ENCODE peak calls at places on chromosomes 5 and 9, in nine cellular contexts. G is anterior cingulate cortex, M is iPS-NIHi11, N is islet precursor cell, O is AG10803, I is NCI-H774, X is activated T-cell treated with anti-CD3 and anti-CD28 coated beads for 1 hour, F is left ventricle myocardium inferior, Q is GDM1. H is an unnamed sample.

GRCh38 chr9:120439147-120439546 is 140.8 kb downstream of the CDK5RAP2 start:
- DNase-seq in F (no peak), G (no peak), I (peak), M (peak), Q (no peak), O (peak), X (no peak), N (no peak), H (no peak)

GRCh38 chr9:77221431-77221830 is 44.1 kb downstream of the VPS13A start:
- DNase-seq in O (no peak), Q (no peak), X (no peak), F (no peak), G (no peak), M (no peak), N (no peak), I (no peak), H (no peak)

GRCh38 chr5:154244476-154244875 is 53.9 kb downstream of the GALNT10 start:
- DNase-seq in N (no peak), O (no peak), I (no peak), F (no peak), X (no peak), G (no peak), M (no peak), Q (no peak), H (no peak)

GRCh38 chr9:78030553-78031270 is 899 bp downstream of the GNAQ start:
- DNase-seq in X (peak), N (peak), Q (peak), I (peak), M (peak), O (peak), F (peak), G (no peak), H (peak)

GRCh38 chr9:122190597-122191381 is 31.1 kb downstream of the MORN5 start:
- DNase-seq in O (peak), M (no peak), F (no peak), I (peak), N (no peak), X (no peak), Q (no peak), G (no peak), H (no peak)

GRCh38 chr9:87770616-87771015 is 44.7 kb downstream of the CTSL start:
- DNase-seq in Q (no peak), X (no peak), N (no peak), I (no peak), M (no peak), O (no peak), G (no peak), F (no peak), H (no peak)

GRCh38 chr9:75086443-75087278 is 1.3 kb downstream of the NMRK1 start:
- DNase-seq in N (no peak), M (no peak), I (no peak), F (peak), O (no peak), X (no peak), Q (no peak), G (no peak), H (no peak)

GRCh38 chr5:82278711-82279370 is 687 bp upstream of the RPS23 start:
- DNase-seq in M (no peak), Q (no peak), X (no peak), I (no peak), N (no peak), G (no peak), O (no peak), F (no peak), H (no peak)

GRCh38 chr5:128252794-128253193 is 169.2 kb downstream of the SLC12A2 start:
- DNase-seq in N (no peak), F (no peak), I (no peak), X (no peak), O (no peak), M (no peak), Q (no peak), G (no peak), H (no peak)

GRCh38 chr5:135867599-135867998 is 28.0 kb downstream of the IL9 start:
- DNase-seq in N (no peak), G (no peak), X (no peak), I (no peak), Q (no peak), O (no peak), F (no peak), M (no peak), H (no peak)

GRCh38 chr5:100898504-100899346 is 4.4 kb downstream of the ST8SIA4 start:
- DNase-seq in O (no peak), I (no peak), X (no peak), Q (no peak), G (no peak), F (no peak), N (no peak), M (no peak), H (no peak)

GRCh38 chr9:34988218-34989055 is 1.1 kb upstream of the DNAJB5 start:
- DNase-seq in G (no peak), Q (no peak), X (no peak), I (no peak), M (no peak), F (peak), N (peak), O (no peak), H (peak)

GRCh38 chr5:110844251-110844650 is 105.4 kb downstream of the SLC25A46 start:
- DNase-seq in O (no peak), M (no peak), N (no peak), F (no peak), G (no peak), X (no peak), I (no peak), Q (no peak), H (no peak)

GRCh38 chr9:108972186-108972585 is 38.0 kb downstream of the ABITRAM start:
- DNase-seq in X (no peak), O (no peak), F (no peak), G (no peak), M (no peak), Q (no peak), N (no peak), I (no peak), H (no peak)

GRCh38 chr9:96367943-96368342 is 15.6 kb downstream of the SLC35D2 start:
- DNase-seq in I (no peak), Q (no peak), N (no peak), O (no peak), F (no peak), X (no peak), M (no peak), G (no peak), H (no peak)

GRCh38 chr5:150458819-150459557 is 9.4 kb upstream of the RPS14 start:
- DNase-seq in I (peak), F (peak), X (peak), M (peak), O (peak), Q (peak), G (peak), N (peak), H (peak)

GRCh38 chr5:10351199-10351881 is 2.2 kb upstream of the MARCHF6 start:
- DNase-seq in X (no peak), M (no peak), Q (no peak), O (peak), G (no peak), F (no peak), I (no peak), N (no peak), H (no peak)

H was measured in psoas muscle.